ENCODE peak calls at places on chromosomes 11 and 22, in seven cellular contexts. L, D, T, O, E, Y and S are unnamed samples.

GRCh38 chr11:67519726-67520125 is 3.5 kb downstream of the CABP2 start:
- DNase-seq in E (peak), T (no peak), L (no peak), Y (no peak), D (no peak), O (no peak), S (no peak)

GRCh38 chr22:36088292-36088691 is 59.7 kb upstream of the RBFOX2 start:
- DNase-seq in Y (peak), D (no peak), T (no peak), L (no peak), O (no peak), E (no peak), S (no peak)

GRCh38 chr22:49099089-49099488 is 728.6 kb downstream of the BRD1 start:
- DNase-seq in T (no peak), Y (no peak), L (no peak), O (no peak), E (no peak), D (no peak), S (no peak)

GRCh38 chr11:72528121-72528520 is 93.8 kb upstream of the CLPB start:
- DNase-seq in Y (no peak), D (no peak), O (no peak), E (no peak), L (no peak), T (no peak), S (no peak)

GRCh38 chr22:29693671-29694070 is 26.1 kb upstream of the CABP7 start:
- DNase-seq in O (no peak), T (no peak), Y (no peak), D (no peak), L (no peak), E (no peak), S (no peak)

GRCh38 chr11:5004429-5005274 is 10.0 kb downstream of the OR51L1 start:
- DNase-seq in O (no peak), T (no peak), Y (no peak), E (no peak), D (peak), L (no peak), S (peak)

GRCh38 chr11:1161410-1162152 is 3.8 kb downstream of the MUC5AC start:
- DNase-seq in Y (no peak), D (no peak), O (no peak), L (no peak), T (no peak), E (no peak), S (no peak)

GRCh38 chr11:20397281-20397680 is 9.8 kb downstream of the PRMT3 start:
- DNase-seq in E (no peak), T (peak), D (no peak), Y (no peak), O (peak), L (no peak), S (peak)

GRCh38 chr11:72216638-72217037 is at the start of gene FOLR2:
- DNase-seq in D (no peak), Y (no peak), T (no peak), L (no peak), O (no peak), E (no peak), S (no peak)

GRCh38 chr22:44409691-44410316 is 88.2 kb downstream of the RTL6 start:
- DNase-seq in O (no peak), D (no peak), T (peak), Y (peak), L (no peak), E (no peak), S (no peak)

GRCh38 chr11:68040121-68040956 is 1.5 kb downstream of the TCIRG1 start:
- DNase-seq in D (peak), L (peak), O (peak), Y (peak), E (peak), T (peak), S (peak)

GRCh38 chr11:33941637-33942160 is 49.8 kb upstream of the LMO2 start:
- DNase-seq in Y (no peak), T (no peak), O (no peak), L (no peak), E (no peak), D (no peak), S (no peak)

GRCh38 chr11:92225206-92225562 is 566 bp downstream of the FAT3 start:
- DNase-seq in Y (no peak), O (no peak), E (peak), L (no peak), T (no peak), D (no peak), S (no peak)

GRCh38 chr11:68120212-68121066 is 749 bp downstream of the CHKA start:
- DNase-seq in Y (peak), L (peak), O (peak), D (peak), T (peak), E (peak), S (peak)

GRCh38 chr11:67204837-67205236 is 61.4 kb upstream of the GRK2 start:
- DNase-seq in T (no peak), O (no peak), E (no peak), L (no peak), D (no peak), Y (no peak), S (no peak)

GRCh38 chr11:106917973-106918372 is 100.3 kb downstream of the GUCY1A2 start:
- DNase-seq in E (no peak), O (no peak), D (no peak), T (no peak), L (no peak), Y (no peak), S (peak)

GRCh38 chr11:88174627-88175003 is 628 bp downstream of the RAB38 start:
- DNase-seq in L (peak), D (peak), E (peak), Y (peak), O (no peak), T (no peak), S (no peak)

GRCh38 chr11:3056296-3057068 is 741 bp downstream of the CARS1 start:
- DNase-seq in T (no peak), O (no peak), Y (no peak), D (peak), E (no peak), L (peak), S (peak)

GRCh38 chr22:45026511-45026910 is 16.7 kb upstream of the PHF21B start:
- DNase-seq in E (no peak), O (no peak), T (no peak), Y (no peak), L (no peak), D (no peak), S (no peak)

DNA sequence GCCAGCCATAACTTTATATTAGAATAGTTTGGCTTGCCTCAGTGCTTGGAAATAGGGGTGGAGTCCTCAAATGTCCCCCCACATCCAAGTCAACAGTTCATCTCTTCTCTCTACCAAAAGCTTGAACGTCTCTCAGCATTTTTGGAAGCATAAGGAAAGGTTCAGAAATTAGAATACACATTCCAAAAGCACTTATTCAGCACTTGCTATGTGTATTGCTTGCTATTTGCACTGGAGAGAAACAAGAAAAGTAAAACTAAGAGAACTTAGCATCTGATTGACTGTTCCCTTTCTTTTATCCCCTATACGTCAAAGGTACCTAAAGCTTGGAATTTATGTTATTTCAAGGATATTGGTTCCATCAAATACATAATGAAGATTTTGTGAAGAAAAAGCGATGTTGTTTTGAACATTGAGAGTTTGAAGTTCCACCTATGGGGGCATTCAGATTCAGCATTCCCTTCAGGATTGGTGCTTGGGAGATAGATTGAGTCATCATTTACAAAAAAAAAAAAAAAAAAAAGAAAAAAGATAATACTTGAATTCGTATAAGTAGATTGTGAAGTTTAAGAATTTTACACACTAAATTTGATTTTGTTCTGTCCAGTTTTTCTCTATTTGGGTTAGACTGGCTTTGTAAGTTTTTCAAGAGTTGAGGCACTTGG is 1.3 kb downstream of the TBRG1 start:
- DNase-seq in L (no peak), O (no peak), T (no peak), D (no peak), E (no peak), Y (no peak), S (no peak)
- H3K27ac ChIP-seq in L (peak), O (peak), T (peak), D (no peak), E (peak), Y (peak), S (no peak)

GRCh38 chr11:125404136-125404810 is 91.8 kb downstream of the FEZ1 start:
- DNase-seq in Y (no peak), E (peak), L (peak), T (no peak), O (no peak), D (no peak), S (peak)
- H3K4me3 ChIP-seq in Y (no peak), E (peak), L (peak), T (no peak), O (no peak), D (no peak), S (no peak)

DNA sequence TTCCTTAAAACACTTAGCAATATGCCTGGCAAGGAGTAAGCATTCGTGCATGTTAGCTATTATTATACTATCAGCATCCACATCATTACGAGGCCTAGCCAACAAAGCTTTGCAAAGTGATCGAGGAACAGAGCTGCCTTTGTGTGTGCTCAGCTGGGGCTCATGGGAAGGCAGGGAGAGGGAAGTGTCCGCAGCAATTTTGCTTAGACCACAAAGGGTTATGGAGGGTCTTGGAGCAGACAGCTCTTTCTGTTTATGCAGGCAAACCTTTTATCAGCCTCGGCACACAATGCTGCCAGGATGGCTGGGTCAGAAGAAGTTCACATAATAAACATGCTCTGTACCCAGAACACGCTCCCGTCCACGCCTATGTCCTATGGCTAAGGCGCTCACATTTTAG is 10.9 kb upstream of the DKK3 start:
- DNase-seq in O (no peak), E (no peak), Y (no peak), L (no peak), T (no peak), D (no peak), S (no peak)
- H3K27ac ChIP-seq in O (no peak), E (no peak), Y (no peak), L (no peak), T (no peak), D (no peak), S (no peak)

GRCh38 chr22:17158176-17158567 is 905 bp downstream of the HDHD5 start:
- DNase-seq in D (no peak), Y (no peak), T (no peak), L (no peak), O (no peak), E (no peak), S (no peak)

GRCh38 chr22:17158568-17159503 is at the start of gene HDHD5:
- DNase-seq in T (peak), E (peak), L (peak), D (peak), Y (peak), O (peak), S (peak)

GRCh38 chr22:17157714-17158113 is 1.4 kb downstream of the HDHD5 start:
- DNase-seq in E (no peak), O (no peak), T (no peak), Y (no peak), L (no peak), D (no peak), S (no peak)

GRCh38 chr22:17161991-17162390 is 2.9 kb upstream of the HDHD5 start:
- DNase-seq in D (no peak), L (no peak), O (no peak), Y (no peak), E (no peak), T (no peak), S (no peak)

GRCh38 chr22:17159504-17159951 is 451 bp upstream of the HDHD5 start:
- DNase-seq in L (peak), Y (no peak), O (peak), D (peak), E (no peak), T (peak), S (no peak)
- H3K4me3 ChIP-seq in L (peak), Y (peak), O (peak), D (peak), E (peak), T (peak), S (peak)

DNA sequence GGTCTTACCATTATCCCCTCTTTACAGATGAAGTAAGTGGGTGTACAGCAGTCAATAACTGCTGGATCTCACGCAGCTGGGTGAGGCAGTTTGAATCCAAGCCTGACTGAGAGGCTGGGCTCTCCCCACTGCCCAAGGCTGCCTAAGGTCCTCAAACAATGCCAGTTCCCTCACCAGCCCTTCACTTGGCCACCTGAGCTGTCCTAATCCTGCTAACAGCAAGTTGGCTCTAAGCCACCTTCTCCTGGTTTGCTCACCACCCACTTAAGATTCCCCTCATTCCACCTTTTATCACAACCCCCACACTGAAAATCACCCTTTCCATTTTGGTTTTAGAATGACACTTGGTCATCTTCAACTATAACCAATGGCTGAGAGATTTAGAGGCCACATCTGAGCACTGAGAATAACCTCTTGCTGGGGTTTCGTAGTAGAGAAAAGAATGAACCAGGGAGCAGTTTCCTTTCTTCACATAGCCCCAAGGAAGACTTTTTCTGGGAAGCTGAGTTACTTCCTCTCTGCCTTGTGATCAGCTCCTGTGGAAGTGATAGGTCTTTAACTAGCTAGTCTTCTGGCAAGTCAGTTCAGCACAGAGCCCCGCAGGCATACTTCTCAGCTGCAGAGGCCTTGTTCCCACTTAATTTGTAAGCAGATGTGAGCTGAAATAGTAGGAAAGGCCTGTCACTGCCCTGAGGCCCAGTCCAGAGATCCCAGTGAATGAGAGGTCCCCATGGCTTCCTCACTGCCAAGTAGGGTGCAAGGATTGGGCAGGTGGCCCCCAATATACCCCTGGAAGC is 57.8 kb upstream of the TTC12 start:
- DNase-seq in D (no peak), E (no peak), O (no peak), L (no peak), Y (no peak), T (no peak), S (no peak)
- H3K27ac ChIP-seq in D (no peak), E (no peak), O (no peak), L (no peak), Y (no peak), T (no peak), S (peak)

DNA sequence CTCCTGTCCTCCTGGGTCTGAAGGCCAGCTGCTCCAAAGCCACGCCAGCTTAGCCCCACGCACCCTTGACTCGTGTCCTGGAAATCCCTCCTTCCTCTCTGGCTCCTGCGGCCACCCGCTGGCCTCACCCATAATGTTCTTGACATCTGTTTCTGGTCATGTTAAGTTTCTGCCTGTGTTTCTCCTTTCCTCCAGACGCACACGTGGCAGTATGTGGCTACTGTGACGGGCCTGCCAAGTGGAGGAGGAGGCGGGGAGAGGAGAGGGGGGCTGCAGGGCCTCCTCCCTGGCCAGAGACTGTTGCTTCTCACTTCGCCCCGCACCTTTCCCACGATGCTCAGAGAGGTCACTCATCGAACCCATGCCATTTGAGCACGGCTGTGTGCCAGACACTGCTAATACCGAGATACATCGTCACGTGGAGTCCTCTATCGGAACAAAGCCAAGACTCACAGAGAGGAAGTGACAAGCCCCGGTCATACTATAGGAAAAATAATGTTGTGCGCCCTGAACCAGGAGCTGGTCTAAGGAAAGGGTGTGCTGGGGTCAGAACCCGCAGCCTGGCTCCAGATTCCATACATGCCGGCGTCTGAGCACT is 11.5 kb downstream of the C1QTNF6 start:
- DNase-seq in E (peak), D (no peak), T (no peak), L (peak), Y (peak), O (no peak), S (no peak)
- H3K4me3 ChIP-seq in E (peak), D (no peak), T (no peak), L (peak), Y (peak), O (no peak), S (no peak)